ENCODE peak calls at places on chromosomes 16 and 17, in four cellular contexts. W is AML-193, K is cardiac fibroblast, G is Caki2. N is an unnamed sample.

GRCh38 chr17:73397856-73398540 is 86.2 kb upstream of the CDC42EP4 start:
- DNase-seq in W (no peak), K (no peak), G (no peak), N (no peak)

GRCh38 chr16:48824271-48824670 is 214.3 kb upstream of the N4BP1 start:
- DNase-seq in W (no peak), K (no peak), G (no peak), N (no peak)

GRCh38 chr17:77580531-77580930 is 378.0 kb upstream of the TNRC6C start:
- DNase-seq in W (no peak), K (no peak), G (no peak), N (no peak)

GRCh38 chr16:85564277-85565051 is 48.7 kb upstream of the GSE1 start:
- DNase-seq in W (no peak), K (no peak), G (no peak), N (no peak)

GRCh38 chr17:72416054-72416691 is 295.4 kb downstream of the SOX9 start:
- DNase-seq in W (no peak), K (peak; percentile 27), G (no peak), N (no peak)

GRCh38 chr17:69908599-69909368 is 166.2 kb upstream of the KCNJ16 start:
- DNase-seq in W (no peak), K (no peak), G (no peak), N (no peak)

GRCh38 chr16:85162478-85163277 is 50.4 kb upstream of the CIBAR2 start:
- DNase-seq in W (no peak), K (peak; percentile 82), G (no peak), N (no peak)

GRCh38 chr16:749010-749409 is 8.2 kb upstream of the CIAO3 start:
- DNase-seq in W (no peak), K (peak; percentile 84), G (no peak), N (no peak)

GRCh38 chr16:8931864-8932263 is 31.8 kb downstream of the USP7 start:
- DNase-seq in W (no peak), K (peak; percentile 75), G (peak; percentile 52), N (no peak)

GRCh38 chr16:10579965-10580918 is at the start of gene EMP2:
- DNase-seq in W (no peak), K (peak; percentile 62), G (peak; percentile 76), N (peak; percentile 52)

GRCh38 chr16:65235339-65236177 is 113.7 kb upstream of the CDH11 start:
- DNase-seq in W (no peak), K (no peak), G (no peak), N (no peak)

GRCh38 chr17:72107100-72107499 is 13.7 kb upstream of the SOX9 start:
- DNase-seq in W (no peak), K (no peak), G (no peak), N (no peak)